ENCODE peak calls at places on chromosomes 16 and 17, in six cellular contexts. M is NCI-H2171; K is stimulated activated CD8-positive, alpha-beta memory T cell treated with anti-CD3 and anti-CD28 coated beads, Interleukin-4, amount 100 ng/mL, for 4 hours; H is activated CD8-positive, alpha-beta T cell treated with anti-CD3 and anti-CD28 coated beads for 36 hours; O is amygdala; Y is AG09309. E is an unnamed sample.

GRCh38 chr16:8958344-8958808 is 5.3 kb downstream of the USP7 start:
- DNase-seq in M (no peak), K (no peak), H (peak), O (no peak), Y (no peak), E (no peak)

GRCh38 chr16:80723091-80723490 is 81.3 kb downstream of the CDYL2 start:
- DNase-seq in M (no peak), K (no peak), H (no peak), O (no peak), Y (no peak), E (no peak)

GRCh38 chr16:23679274-23679985 is 741 bp downstream of the PLK1 start:
- DNase-seq in M (no peak), K (no peak), H (peak), O (no peak), Y (no peak), E (no peak)

GRCh38 chr17:41538565-41538991 is 10.5 kb upstream of the KRT19 start:
- DNase-seq in M (no peak), K (no peak), H (no peak), O (no peak), Y (no peak), E (no peak)

GRCh38 chr16:79069118-79069517 is 531.4 kb downstream of the MAF start:
- DNase-seq in M (no peak), K (no peak), H (no peak), O (no peak), Y (no peak), E (no peak)

GRCh38 chr16:9136596-9136995 is 45.2 kb downstream of the HAPSTR1 start:
- DNase-seq in M (no peak), K (no peak), H (no peak), O (no peak), Y (no peak), E (no peak)

GRCh38 chr16:4695473-4696171 is 2.3 kb downstream of the NUDT16L1 start:
- DNase-seq in M (no peak), K (no peak), H (no peak), O (no peak), Y (no peak), E (no peak)

GRCh38 chr16:19846421-19846820 is 38.2 kb downstream of the GPRC5B start:
- DNase-seq in M (no peak), K (no peak), H (no peak), O (no peak), Y (no peak), E (no peak)

GRCh38 chr16:7183768-7184167 is 148.9 kb upstream of the RBFOX1 start:
- DNase-seq in M (no peak), K (no peak), H (no peak), O (no peak), Y (no peak), E (no peak)

GRCh38 chr17:69423450-69423849 is 9.0 kb downstream of the MAP2K6 start:
- DNase-seq in M (no peak), K (no peak), H (peak), O (no peak), Y (no peak), E (no peak)

GRCh38 chr17:3556905-3557767 is 476 bp downstream of the TRPV3 start:
- DNase-seq in M (no peak), K (no peak), H (no peak), O (no peak), Y (no peak), E (no peak)

GRCh38 chr16:90046122-90046970 is 27.1 kb upstream of the DBNDD1 start:
- DNase-seq in M (peak), K (no peak), H (no peak), O (no peak), Y (no peak), E (no peak)

E was measured in cerebellar cortex.